ENCODE peak calls at places on chromosome 5, in eight cellular contexts. L is choroid plexus epithelial cell, X is heart left ventricle, B is colonic mucosa, T is mucosa of descending colon, Z is stomach, V is left lung, A is HCT116. P is an unnamed sample.

GRCh38 chr5:59722875-59723274 is 170.7 kb downstream of the PDE4D start:
- DNase-seq in L (peak), X (no peak), B (no peak), T (no peak), Z (no peak), V (no peak), A (no peak), P (peak)

GRCh38 chr5:170632266-170632984 is 128.6 kb downstream of the KCNIP1 start:
- DNase-seq in L (no peak), X (no peak), B (no peak), T (no peak), Z (no peak), V (no peak), A (no peak), P (no peak)

GRCh38 chr5:147507480-147508126 is 2.3 kb downstream of the DPYSL3 start:
- DNase-seq in L (peak), X (no peak), B (no peak), T (no peak), Z (no peak), V (no peak), A (no peak), P (peak)

GRCh38 chr5:113336975-113337374 is 97.8 kb downstream of the TSSK1B start:
- DNase-seq in L (peak), X (peak), B (no peak), T (no peak), Z (no peak), V (no peak), A (peak), P (peak)

GRCh38 chr5:151684690-151685361 is 1.9 kb downstream of the SPARC start:
- DNase-seq in L (peak), X (peak), B (peak), T (no peak), Z (no peak), V (no peak), A (no peak), P (peak)

GRCh38 chr5:43007246-43007910 is 32.7 kb downstream of the ANXA2R start:
- DNase-seq in L (peak), X (peak), B (peak), T (peak), Z (peak), V (peak), A (no peak), P (peak)

GRCh38 chr5:154937186-154937717 is 759 bp downstream of the GEMIN5 start:
- DNase-seq in L (peak), X (no peak), B (no peak), T (no peak), Z (no peak), V (no peak), A (no peak), P (peak)

GRCh38 chr5:117982691-117983090 is 1005.7 kb downstream of the DTWD2 start:
- DNase-seq in L (no peak), X (no peak), B (no peak), T (no peak), Z (no peak), V (no peak), A (no peak), P (no peak)

GRCh38 chr5:107403561-107403960 is 267.2 kb downstream of the EFNA5 start:
- DNase-seq in L (no peak), X (no peak), B (no peak), T (no peak), Z (no peak), V (no peak), A (no peak), P (no peak)

GRCh38 chr5:29079771-29080170 is 2041.4 kb upstream of the CDH9 start:
- DNase-seq in L (no peak), X (no peak), B (no peak), T (no peak), Z (no peak), V (no peak), A (no peak), P (no peak)

GRCh38 chr5:21654-22233 is 70.2 kb upstream of the PLEKHG4B start:
- DNase-seq in L (peak), X (no peak), B (no peak), T (no peak), Z (no peak), V (no peak), A (peak), P (peak)

GRCh38 chr5:556909-557441 is 32.7 kb upstream of the SLC9A3 start:
- DNase-seq in L (no peak), X (peak), B (peak), T (peak), Z (peak), V (no peak), A (no peak), P (no peak)

GRCh38 chr5:160020969-160021368 is 12.0 kb downstream of the TTC1 start:
- DNase-seq in L (peak), X (no peak), B (no peak), T (no peak), Z (no peak), V (no peak), A (no peak), P (peak)

GRCh38 chr5:73126381-73126780 is 6.0 kb downstream of the TMEM171 start:
- DNase-seq in L (no peak), X (no peak), B (no peak), T (no peak), Z (no peak), V (no peak), A (no peak), P (no peak)

GRCh38 chr5:53942724-53943123 is 367.6 kb downstream of the ARL15 start:
- DNase-seq in L (peak), X (no peak), B (no peak), T (no peak), Z (no peak), V (no peak), A (no peak), P (peak)

GRCh38 chr5:67115238-67115637 is 81.4 kb downstream of the CD180 start:
- DNase-seq in L (no peak), X (no peak), B (no peak), T (no peak), Z (no peak), V (no peak), A (no peak), P (no peak)

GRCh38 chr5:1312206-1312605 is 17.3 kb upstream of the TERT start:
- DNase-seq in L (no peak), X (no peak), B (no peak), T (no peak), Z (no peak), V (no peak), A (no peak), P (no peak)

GRCh38 chr5:90131734-90132133 is 277.8 kb downstream of the CETN3 start:
- DNase-seq in L (peak), X (no peak), B (no peak), T (no peak), Z (no peak), V (no peak), A (no peak), P (peak)

GRCh38 chr5:36360311-36360710 is 58.6 kb upstream of the RANBP3L start:
- DNase-seq in L (no peak), X (no peak), B (no peak), T (no peak), Z (no peak), V (no peak), A (no peak), P (no peak)

GRCh38 chr5:40401965-40402364 is 277.8 kb upstream of the PTGER4 start:
- DNase-seq in L (peak), X (no peak), B (no peak), T (no peak), Z (no peak), V (no peak), A (no peak), P (no peak)

GRCh38 chr5:69149676-69150010 is 17.3 kb upstream of the CCNB1 start:
- DNase-seq in L (no peak), X (no peak), B (no peak), T (no peak), Z (no peak), V (no peak), A (no peak), P (no peak)

GRCh38 chr5:131538177-131538593 is 96.8 kb downstream of the RAPGEF6 start:
- DNase-seq in L (peak), X (no peak), B (no peak), T (no peak), Z (no peak), V (no peak), A (no peak), P (peak)

GRCh38 chr5:159849437-159850191 is 66.7 kb upstream of the ADRA1B start:
- DNase-seq in L (peak), X (no peak), B (no peak), T (no peak), Z (no peak), V (no peak), A (no peak), P (peak)

GRCh38 chr5:72266862-72267261 is 53.2 kb downstream of the MRPS27 start:
- DNase-seq in L (no peak), X (no peak), B (no peak), T (no peak), Z (no peak), V (no peak), A (no peak), P (no peak)

GRCh38 chr5:94830520-94830919 is 212.1 kb downstream of the SLF1 start:
- DNase-seq in L (peak), X (no peak), B (no peak), T (no peak), Z (no peak), V (no peak), A (peak), P (peak)

GRCh38 chr5:174727794-174728662 is 3.6 kb downstream of the MSX2 start:
- DNase-seq in L (no peak), X (no peak), B (no peak), T (no peak), Z (no peak), V (no peak), A (no peak), P (no peak)

GRCh38 chr5:90802695-90803317 is 244.2 kb downstream of the ADGRV1 start:
- DNase-seq in L (peak), X (no peak), B (peak), T (no peak), Z (peak), V (no peak), A (peak), P (peak)

GRCh38 chr5:88691945-88692868 is 190.8 kb downstream of the MEF2C start:
- DNase-seq in L (no peak), X (no peak), B (no peak), T (no peak), Z (no peak), V (peak), A (no peak), P (no peak)

GRCh38 chr5:52778784-52779183 is 8.9 kb upstream of the ITGA1 start:
- DNase-seq in L (no peak), X (no peak), B (no peak), T (no peak), Z (no peak), V (no peak), A (no peak), P (no peak)

GRCh38 chr5:107654827-107655226 is 15.9 kb downstream of the EFNA5 start:
- DNase-seq in L (no peak), X (no peak), B (no peak), T (no peak), Z (no peak), V (no peak), A (no peak), P (no peak)

GRCh38 chr5:142046191-142046590 is 33.4 kb upstream of the GNPDA1 start:
- DNase-seq in L (no peak), X (peak), B (no peak), T (no peak), Z (no peak), V (no peak), A (no peak), P (no peak)
- TF ChIP-seq CTCF in L (no peak), X (no peak), B (no peak), T (no peak), Z (no peak), V (no peak), A (no peak), P (no peak)

DNA sequence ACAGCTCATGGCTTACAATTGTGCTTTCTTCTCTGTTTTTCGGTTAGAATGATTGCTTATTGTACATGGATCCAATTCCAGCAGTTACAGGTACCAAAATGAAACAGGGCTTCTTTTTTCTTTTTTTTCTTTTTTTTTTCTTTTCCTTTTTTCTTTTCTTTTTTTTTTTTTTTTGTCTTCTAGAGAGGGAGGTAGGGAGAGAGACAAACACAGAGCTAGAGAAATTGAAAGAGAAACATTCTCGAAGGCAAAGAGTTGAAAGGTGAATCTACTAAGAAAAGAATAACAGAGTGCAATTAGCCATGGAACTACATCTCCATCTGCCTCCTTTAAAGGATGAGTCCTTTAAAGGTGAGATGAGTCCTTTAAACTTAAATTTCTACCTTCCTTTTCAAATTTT is 1.0 kb upstream of the EDIL3 start:
- DNase-seq in L (peak), X (no peak), B (no peak), T (no peak), Z (no peak), V (no peak), A (no peak), P (no peak)
- H3K4me3 ChIP-seq in L (peak), X (peak), B (peak), T (no peak), Z (peak), V (peak), A (no peak), P (peak)

GRCh38 chr5:80931423-80931822 is 28.7 kb upstream of the RASGRF2 start:
- DNase-seq in L (no peak), X (no peak), B (no peak), T (no peak), Z (no peak), V (no peak), A (no peak), P (no peak)

GRCh38 chr5:80937591-80937990 is 22.6 kb upstream of the RASGRF2 start:
- DNase-seq in L (no peak), X (no peak), B (no peak), T (no peak), Z (no peak), V (no peak), A (no peak), P (no peak)

GRCh38 chr5:80933061-80933460 is 27.1 kb upstream of the RASGRF2 start:
- DNase-seq in L (no peak), X (no peak), B (no peak), T (no peak), Z (no peak), V (no peak), A (no peak), P (no peak)

GRCh38 chr5:80934751-80935150 is 25.4 kb upstream of the RASGRF2 start:
- DNase-seq in L (no peak), X (no peak), B (no peak), T (no peak), Z (no peak), V (no peak), A (no peak), P (no peak)

DNA sequence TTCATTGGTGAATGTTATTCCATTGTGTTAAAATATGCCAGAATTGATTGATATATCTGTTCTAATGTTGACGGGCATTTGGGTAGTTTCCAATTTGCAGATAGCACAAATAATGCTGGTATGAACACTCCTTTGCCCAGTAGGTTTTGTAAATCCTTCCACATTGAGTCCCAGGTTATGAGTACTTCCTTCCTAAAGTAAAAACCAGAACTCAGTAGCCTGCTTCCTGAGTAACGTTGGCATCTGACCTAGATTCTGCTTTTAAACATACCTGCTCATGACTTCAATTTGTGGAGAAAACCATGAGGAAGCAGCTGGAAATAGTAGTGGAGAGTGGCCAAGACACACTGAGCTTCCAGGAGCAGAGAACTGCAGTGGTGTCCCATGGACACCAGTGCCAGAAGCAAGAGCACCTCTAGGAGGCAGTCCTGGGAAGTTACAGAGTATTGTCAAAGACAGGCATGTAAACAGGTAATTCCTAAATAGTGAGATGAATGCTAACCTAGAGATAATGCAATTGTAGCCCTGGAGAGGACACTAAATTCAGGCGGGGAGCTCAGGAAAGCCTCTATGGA is 24.3 kb upstream of the RASGRF2 start:
- DNase-seq in L (no peak), X (no peak), B (no peak), T (no peak), Z (no peak), V (no peak), A (no peak), P (no peak)
- TF ChIP-seq CTCF in L (peak), X (no peak), B (no peak), T (no peak), Z (no peak), V (no peak), A (peak), P (peak)

GRCh38 chr5:32572778-32573480 is 12.4 kb upstream of the SUB1 start:
- DNase-seq in L (no peak), X (no peak), B (no peak), T (no peak), Z (no peak), V (no peak), A (no peak), P (no peak)
- H3K4me3 ChIP-seq in L (no peak), X (no peak), B (no peak), T (no peak), Z (no peak), V (no peak), A (no peak), P (no peak)

DNA sequence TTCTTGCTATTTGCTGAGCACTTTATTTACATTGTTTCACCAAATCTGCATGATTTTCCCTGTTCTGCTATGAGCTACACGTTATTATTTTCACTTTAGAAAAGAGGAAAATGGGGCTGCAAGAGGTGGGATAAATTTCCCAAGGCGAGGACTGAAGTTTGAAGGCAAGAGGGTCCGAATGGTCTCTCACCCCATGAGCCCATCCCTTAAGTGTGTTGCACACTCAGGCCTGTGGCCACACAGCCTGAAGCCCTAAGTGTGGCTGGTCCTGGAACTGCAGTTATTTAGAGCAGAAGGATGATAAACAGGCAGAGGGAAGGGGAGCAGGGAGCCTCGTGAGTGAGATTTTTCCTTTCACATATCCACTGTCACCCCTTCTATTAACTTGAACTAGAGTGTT is 7.8 kb downstream of the PDE8B start:
- DNase-seq in L (peak), X (no peak), B (no peak), T (no peak), Z (no peak), V (no peak), A (no peak), P (no peak)
- TF ChIP-seq CTCF in L (peak), X (no peak), B (no peak), T (no peak), Z (no peak), V (no peak), A (no peak), P (peak)

GRCh38 chr5:141084487-141084989 is 9.9 kb upstream of the PCDHB2 start:
- DNase-seq in L (peak), X (peak), B (no peak), T (no peak), Z (no peak), V (no peak), A (no peak), P (peak)
- H3K4me3 ChIP-seq in L (no peak), X (peak), B (peak), T (no peak), Z (peak), V (peak), A (no peak), P (peak)